ENCODE peak calls at places on chromosomes 4 and X, in nine cellular contexts. U, V, W, P, F, O, T, R and I are unnamed samples. For H3K27me3, the result is how much of the 10 kb centered on the place peaks cover.

GRCh38 chrX:20309796-20310195 is 43.1 kb upstream of the RPS6KA3 start:
- DNase-seq in U (no peak), V (no peak), W (no peak), P (no peak), F (no peak), O (no peak), T (no peak), R (no peak), I (no peak)

GRCh38 chr4:38567448-38567847 is 96.6 kb upstream of the KLF3 start:
- DNase-seq in U (no peak), V (no peak), W (no peak), P (no peak), F (peak), O (no peak), T (no peak), R (no peak), I (no peak)

GRCh38 chr4:85498068-85498733 is 23.3 kb downstream of the ARHGAP24 start:
- DNase-seq in U (no peak), V (peak), W (no peak), P (peak), F (peak), O (peak), T (no peak), R (no peak), I (no peak)

GRCh38 chr4:159455675-159456235 is 352.9 kb downstream of the RAPGEF2 start:
- DNase-seq in U (no peak), V (no peak), W (no peak), P (no peak), F (peak), O (peak), T (peak), R (peak), I (peak)

GRCh38 chr4:77579406-77580076 is 26.1 kb upstream of the CXCL13 start:
- DNase-seq in U (no peak), V (no peak), W (no peak), P (no peak), F (peak), O (no peak), T (no peak), R (no peak), I (no peak)

GRCh38 chrX:84760560-84760959 is 243.1 kb upstream of the APOOL start:
- DNase-seq in U (no peak), V (no peak), W (no peak), P (no peak), F (no peak), O (no peak), T (no peak), R (no peak), I (no peak)

GRCh38 chr4:26175016-26175786 is 145.6 kb upstream of the RBPJ start:
- DNase-seq in U (peak), V (no peak), W (peak), P (no peak), F (no peak), O (no peak), T (no peak), R (no peak), I (no peak)

GRCh38 chrX:65035451-65035779 is 59.2 kb upstream of the ZC4H2 start:
- DNase-seq in U (no peak), V (no peak), W (no peak), P (peak), F (peak), O (no peak), T (peak), R (no peak), I (peak)

GRCh38 chr4:71677568-71677967 is 106.3 kb downstream of the GC start:
- DNase-seq in U (no peak), V (no peak), W (no peak), P (no peak), F (no peak), O (no peak), T (no peak), R (no peak), I (peak)

GRCh38 chr4:73901031-73901430 is 31.8 kb downstream of the CXCL1 start:
- DNase-seq in U (no peak), V (no peak), W (no peak), P (no peak), F (no peak), O (no peak), T (no peak), R (no peak), I (no peak)

GRCh38 chrX:7987160-7987992 is 60.2 kb upstream of the PNPLA4 start:
- DNase-seq in U (no peak), V (no peak), W (no peak), P (no peak), F (peak), O (peak), T (no peak), R (no peak), I (no peak)

GRCh38 chr4:66911898-66912297 is 633.4 kb downstream of the CENPC start:
- DNase-seq in U (no peak), V (no peak), W (no peak), P (no peak), F (peak), O (no peak), T (no peak), R (no peak), I (no peak)

GRCh38 chr4:147284218-147284617 is 196.7 kb upstream of the EDNRA start:
- DNase-seq in U (no peak), V (no peak), W (no peak), P (no peak), F (no peak), O (no peak), T (no peak), R (no peak), I (no peak)

GRCh38 chrX:3268804-3269203 is 77.6 kb downstream of the MXRA5 start:
- DNase-seq in U (no peak), V (no peak), W (no peak), P (no peak), F (peak), O (no peak), T (no peak), R (no peak), I (no peak)

GRCh38 chr4:9923195-9923812 is 98.0 kb downstream of the SLC2A9 start:
- DNase-seq in U (no peak), V (no peak), W (no peak), P (no peak), F (peak), O (no peak), T (no peak), R (no peak), I (no peak)

GRCh38 chr4:115108850-115109249 is 4.6 kb downstream of the NDST4 start:
- DNase-seq in U (no peak), V (no peak), W (no peak), P (no peak), F (no peak), O (no peak), T (no peak), R (no peak), I (no peak)

GRCh38 chrX:117854806-117855205 is 261.8 kb downstream of the KLHL13 start:
- DNase-seq in U (no peak), V (no peak), W (no peak), P (no peak), F (no peak), O (no peak), T (no peak), R (no peak), I (no peak)

GRCh38 chrX:26557691-26558321 is 341.8 kb downstream of the MAGEB5 start:
- DNase-seq in U (no peak), V (peak), W (no peak), P (no peak), F (no peak), O (no peak), T (no peak), R (no peak), I (peak)

DNA sequence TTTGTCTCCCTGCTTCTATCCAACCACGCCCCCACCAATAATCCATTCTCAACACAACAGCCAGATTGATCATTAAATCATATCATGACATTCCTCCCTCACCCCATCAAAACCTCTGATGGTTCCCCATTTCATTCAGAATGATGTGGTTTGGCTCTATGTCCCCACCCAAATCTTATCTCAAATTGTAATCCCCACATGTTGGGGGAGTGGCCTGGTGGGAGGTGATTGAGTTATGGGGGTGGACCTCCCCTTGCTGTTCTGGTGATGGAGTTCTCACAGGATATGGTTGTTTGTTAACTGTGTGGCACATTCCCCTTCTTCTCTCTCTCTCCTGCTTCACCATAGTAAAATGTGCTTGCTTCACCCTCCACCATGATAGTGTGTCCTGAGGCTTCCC is 23.3 kb downstream of the TRMT2B start:
- DNase-seq in U (no peak), V (no peak), W (no peak), P (no peak), F (no peak), O (no peak), T (no peak), R (no peak), I (no peak)
- H3K27me3 ChIP-seq in U (under half), V (under half), W (under half), P (under half), F (under half), O (under half), T (under half), R (under half), I (under half)

GRCh38 chrX:39104745-39105144 is 303.5 kb downstream of the MID1IP1 start:
- DNase-seq in U (no peak), V (no peak), W (no peak), P (no peak), F (no peak), O (no peak), T (no peak), R (no peak), I (no peak)
- H3K27me3 ChIP-seq in U (under half), V (under half), W (under half), P (under half), F (under half), O (under half), T (under half), R (under half), I (under half)

GRCh38 chrX:29275928-29276327 is 688.7 kb downstream of the IL1RAPL1 start:
- DNase-seq in U (no peak), V (no peak), W (no peak), P (no peak), F (no peak), O (no peak), T (no peak), R (no peak), I (no peak)
- H3K27me3 ChIP-seq in U (under half), V (under half), W (under half), P (under half), F (under half), O (under half), T (under half), R (under half), I (under half)

GRCh38 chr4:80208606-80209005 is 11.3 kb downstream of the PRDM8 start:
- DNase-seq in U (no peak), V (no peak), W (no peak), P (no peak), F (no peak), O (no peak), T (no peak), R (no peak), I (no peak)

GRCh38 chr4:80207172-80207583 is 9.9 kb downstream of the PRDM8 start:
- DNase-seq in U (no peak), V (no peak), W (no peak), P (no peak), F (no peak), O (no peak), T (peak), R (no peak), I (peak)

GRCh38 chr4:80206541-80207171 is 9.4 kb downstream of the PRDM8 start:
- DNase-seq in U (no peak), V (peak), W (no peak), P (no peak), F (no peak), O (no peak), T (no peak), R (no peak), I (no peak)

GRCh38 chr4:80206111-80206510 is 8.8 kb downstream of the PRDM8 start:
- DNase-seq in U (no peak), V (no peak), W (no peak), P (no peak), F (no peak), O (no peak), T (no peak), R (no peak), I (no peak)

DNA sequence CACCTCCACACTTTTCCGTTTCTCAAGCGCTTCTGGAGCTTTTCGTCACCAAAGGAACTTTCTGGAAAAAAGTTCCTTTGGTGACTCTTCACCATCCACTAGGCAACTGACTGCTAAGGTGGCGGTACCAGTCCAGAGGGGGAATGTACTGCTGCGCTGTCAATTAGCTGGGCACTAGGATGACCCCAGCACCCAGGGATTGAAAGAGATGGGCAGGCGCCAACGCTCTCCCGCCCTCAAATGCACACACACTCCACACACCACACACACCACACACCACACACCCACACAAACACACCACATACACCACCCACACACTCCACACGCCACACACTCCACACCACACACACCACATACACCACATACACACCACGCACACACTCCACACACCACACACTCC is 10.4 kb downstream of the PRDM8 start:
- DNase-seq in U (no peak), V (no peak), W (no peak), P (no peak), F (no peak), O (no peak), T (no peak), R (no peak), I (no peak)
- H3K27me3 ChIP-seq in U (under half), V (under half), W (under half), P (under half), F (under half), O (under half), T (half or more), R (half or more), I (half or more)

GRCh38 chr4:6420972-6421371 is 51.4 kb downstream of the PPP2R2C start:
- DNase-seq in U (no peak), V (no peak), W (no peak), P (no peak), F (no peak), O (no peak), T (no peak), R (no peak), I (no peak)

GRCh38 chr4:6421397-6421796 is 51.0 kb downstream of the PPP2R2C start:
- DNase-seq in U (no peak), V (no peak), W (no peak), P (no peak), F (no peak), O (no peak), T (no peak), R (no peak), I (no peak)

GRCh38 chr4:6419452-6420028 is 52.9 kb downstream of the PPP2R2C start:
- DNase-seq in U (no peak), V (no peak), W (no peak), P (no peak), F (no peak), O (no peak), T (no peak), R (peak), I (no peak)

GRCh38 chr4:6418193-6418755 is 54.1 kb downstream of the PPP2R2C start:
- DNase-seq in U (no peak), V (no peak), W (no peak), P (no peak), F (no peak), O (no peak), T (no peak), R (no peak), I (no peak)

GRCh38 chr4:6420036-6420435 is 52.4 kb downstream of the PPP2R2C start:
- DNase-seq in U (no peak), V (no peak), W (no peak), P (no peak), F (no peak), O (no peak), T (no peak), R (no peak), I (no peak)
- H3K27me3 ChIP-seq in U (under half), V (under half), W (under half), P (under half), F (under half), O (under half), T (under half), R (under half), I (under half)

GRCh38 chr4:37503231-37503630 is 182.9 kb downstream of the RELL1 start:
- DNase-seq in U (no peak), V (no peak), W (no peak), P (no peak), F (no peak), O (no peak), T (no peak), R (no peak), I (no peak)
- H3K27me3 ChIP-seq in U (under half), V (under half), W (under half), P (under half), F (under half), O (under half), T (under half), R (under half), I (under half)

DNA sequence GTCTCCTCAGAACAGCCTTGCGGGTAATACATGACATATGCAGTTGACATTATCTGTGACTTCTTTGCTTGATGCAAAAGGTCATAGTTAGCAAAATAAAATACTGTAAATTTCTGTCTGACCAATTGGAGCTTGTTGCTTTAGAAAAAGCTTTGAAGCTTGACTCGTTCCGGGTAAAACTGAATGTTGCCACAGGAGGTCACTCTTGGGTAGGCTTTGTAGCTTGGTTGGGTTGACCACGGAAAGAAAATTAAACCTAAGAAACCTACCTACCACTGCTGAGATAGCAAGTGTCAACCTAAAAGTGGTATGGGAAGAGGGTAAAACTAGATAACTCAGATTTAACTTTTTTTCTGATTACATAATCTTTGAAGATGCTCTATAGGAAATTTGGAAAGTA is 23.2 kb downstream of the PRPS2 start:
- DNase-seq in U (peak), V (no peak), W (peak), P (no peak), F (peak), O (peak), T (peak), R (peak), I (peak)
- H3K27me3 ChIP-seq in U (under half), V (under half), W (under half), P (under half), F (under half), O (under half), T (under half), R (under half), I (under half)